ENCODE peak calls at places on chromosomes 5 and 9, in six cellular contexts. O is ELR; X is activated naive CD4-positive, alpha-beta T cell treated with anti-CD3 and anti-CD28 coated beads for 36 hours; V is RCC 7860; Z is AG09319; B is HT1080. F is an unnamed sample.

GRCh38 chr9:35757527-35758275 is 3.6 kb upstream of the MSMP start:
- DNase-seq in V (no peak), X (peak), O (peak), B (no peak), Z (no peak), F (no peak)

GRCh38 chr5:108143581-108143980 is 238.3 kb downstream of the FBXL17 start:
- DNase-seq in B (peak), O (peak), V (no peak), X (no peak), Z (no peak), F (no peak)

GRCh38 chr5:82537646-82538306 is 259.6 kb upstream of the RPS23 start:
- DNase-seq in Z (no peak), V (no peak), B (no peak), X (no peak), O (no peak), F (no peak)

GRCh38 chr5:136840601-136841000 is 475.3 kb upstream of the TRPC7 start:
- DNase-seq in X (no peak), Z (no peak), V (no peak), B (no peak), O (no peak), F (no peak)

GRCh38 chr5:56075361-56075760 is 80.6 kb upstream of the IL6ST start:
- DNase-seq in O (no peak), X (no peak), V (no peak), Z (peak), B (no peak), F (no peak)

GRCh38 chr5:32225445-32225844 is 51.3 kb upstream of the GOLPH3 start:
- DNase-seq in Z (peak), O (peak), X (no peak), V (no peak), B (no peak), F (no peak)

GRCh38 chr5:138659121-138659520 is 83.9 kb upstream of the HSPA9 start:
- DNase-seq in O (no peak), Z (no peak), X (no peak), V (no peak), B (no peak), F (no peak)

GRCh38 chr5:96648598-96648997 is 13.6 kb upstream of the CAST start:
- DNase-seq in V (no peak), O (peak), Z (no peak), X (no peak), B (no peak), F (no peak)

GRCh38 chr5:79834420-79835219 is 145.0 kb downstream of the CMYA5 start:
- DNase-seq in Z (no peak), B (no peak), X (no peak), O (no peak), V (no peak), F (no peak)

GRCh38 chr5:157161996-157162395 is 4.1 kb downstream of the GARIN3 start:
- DNase-seq in Z (no peak), B (no peak), O (no peak), X (no peak), V (no peak), F (no peak)

GRCh38 chr5:133485468-133485867 is 126.9 kb downstream of the FSTL4 start:
- DNase-seq in B (no peak), X (no peak), O (no peak), Z (no peak), V (no peak), F (no peak)

GRCh38 chr5:91070761-91071429 is 312.2 kb downstream of the ARRDC3 start:
- DNase-seq in Z (no peak), B (no peak), O (no peak), X (no peak), V (no peak), F (no peak)

GRCh38 chr5:94785111-94785510 is 166.6 kb downstream of the SLF1 start:
- DNase-seq in B (no peak), Z (no peak), V (no peak), O (peak), X (no peak), F (no peak)

GRCh38 chr5:141559481-141559880 is 59.3 kb downstream of the DIAPH1 start:
- DNase-seq in B (peak), Z (no peak), V (no peak), O (peak), X (no peak), F (no peak)

GRCh38 chr5:84378420-84378819 is 6.3 kb downstream of the EDIL3 start:
- DNase-seq in X (no peak), Z (no peak), V (peak), B (peak), O (no peak), F (no peak)

GRCh38 chr5:74895906-74896305 is 29.7 kb upstream of the FAM169A start:
- DNase-seq in Z (peak), X (no peak), B (peak), V (peak), O (no peak), F (no peak)

GRCh38 chr5:159051431-159052281 is 48.1 kb downstream of the EBF1 start:
- DNase-seq in X (peak), V (no peak), Z (no peak), B (no peak), O (peak), F (peak)

GRCh38 chr5:40871177-40871576 is 30.0 kb downstream of the CARD6 start:
- DNase-seq in O (peak), Z (no peak), X (no peak), V (no peak), B (peak), F (no peak)

GRCh38 chr5:75265731-75266130 is 29.1 kb upstream of the ANKRD31 start:
- DNase-seq in X (no peak), Z (peak), O (peak), V (no peak), B (peak), F (no peak)

GRCh38 chr9:137878146-137878941 is 762 bp downstream of the CACNA1B start:
- DNase-seq in X (peak), O (no peak), Z (no peak), V (no peak), B (no peak), F (no peak)

F was measured in nucleus accumbens.